ENCODE peak calls at places on chromosomes 1 and 21, in nine cellular contexts. X, Z, Y, H, Q, L, T, O and I are unnamed samples.

GRCh38 chr21:14916676-14917141 is 148.1 kb downstream of the NRIP1 start:
- DNase-seq in X (peak; percentile 12), Z (no peak), Y (no peak), H (no peak), Q (no peak), L (no peak), T (no peak), O (no peak), I (no peak)

GRCh38 chr1:110449661-110450651 is 993 bp upstream of the PROK1 start:
- DNase-seq in X (no peak), Z (no peak), Y (no peak), H (no peak), Q (no peak), L (no peak), T (no peak), O (no peak), I (no peak)

GRCh38 chr1:107477233-107477632 is 336.4 kb downstream of the NTNG1 start:
- DNase-seq in X (no peak), Z (no peak), Y (no peak), H (no peak), Q (no peak), L (no peak), T (no peak), O (no peak), I (no peak)

GRCh38 chr1:202067188-202067977 is 55.3 kb upstream of the GPR37L1 start:
- DNase-seq in X (no peak), Z (no peak), Y (no peak), H (no peak), Q (no peak), L (no peak), T (no peak), O (no peak), I (no peak)

GRCh38 chr1:80540605-80541004 is 1260.1 kb upstream of the ADGRL2 start:
- DNase-seq in X (peak; percentile 15), Z (no peak), Y (no peak), H (no peak), Q (no peak), L (no peak), T (no peak), O (no peak), I (no peak)

GRCh38 chr1:52738148-52738547 is 11.9 kb downstream of the ZYG11B start:
- DNase-seq in X (no peak), Z (no peak), Y (no peak), H (no peak), Q (no peak), L (no peak), T (no peak), O (no peak), I (no peak)

GRCh38 chr1:223136086-223136485 is 7.0 kb downstream of the TLR5 start:
- DNase-seq in X (no peak), Z (no peak), Y (peak; percentile 61), H (no peak), Q (no peak), L (no peak), T (no peak), O (no peak), I (no peak)

GRCh38 chr21:33817663-33818433 is 97.8 kb downstream of the ATP5PO start:
- DNase-seq in X (no peak), Z (no peak), Y (no peak), H (no peak), Q (no peak), L (no peak), T (no peak), O (no peak), I (no peak)

GRCh38 chr1:70038025-70038424 is 167.4 kb downstream of the LRRC40 start:
- DNase-seq in X (peak; percentile 41), Z (no peak), Y (no peak), H (no peak), Q (no peak), L (no peak), T (no peak), O (no peak), I (no peak)

GRCh38 chr1:4803335-4803734 is 148.9 kb downstream of the AJAP1 start:
- DNase-seq in X (no peak), Z (no peak), Y (no peak), H (no peak), Q (no peak), L (no peak), T (no peak), O (no peak), I (no peak)

GRCh38 chr1:121413817-121414216 is 229.0 kb downstream of the SRGAP2C start:
- DNase-seq in X (no peak), Z (no peak), Y (no peak), H (no peak), Q (no peak), L (no peak), T (no peak), O (no peak), I (no peak)

GRCh38 chr21:34775793-34776192 is 107.0 kb downstream of the CLIC6 start:
- DNase-seq in X (peak; percentile 32), Z (no peak), Y (no peak), H (no peak), Q (no peak), L (no peak), T (no peak), O (no peak), I (no peak)

GRCh38 chr1:14441302-14441741 is 157.2 kb upstream of the KAZN start:
- DNase-seq in X (peak; percentile 86), Z (no peak), Y (no peak), H (no peak), Q (no peak), L (peak; percentile 47), T (no peak), O (peak; percentile 85), I (no peak)

GRCh38 chr1:28835237-28835650 is 23.3 kb downstream of the OPRD1 start:
- DNase-seq in X (no peak), Z (no peak), Y (no peak), H (no peak), Q (peak; percentile 71), L (no peak), T (peak; percentile 88), O (no peak), I (no peak)

GRCh38 chr1:46450160-46450517 is 39.5 kb upstream of the DMBX1 start:
- DNase-seq in X (no peak), Z (no peak), Y (no peak), H (no peak), Q (no peak), L (no peak), T (no peak), O (no peak), I (no peak)

GRCh38 chr21:35852820-35853219 is 207.5 kb downstream of the SETD4 start:
- DNase-seq in X (no peak), Z (no peak), Y (no peak), H (no peak), Q (no peak), L (no peak), T (no peak), O (no peak), I (no peak)

GRCh38 chr1:175708787-175709186 is 34.6 kb downstream of the TNR start:
- DNase-seq in X (no peak), Z (no peak), Y (no peak), H (no peak), Q (peak; percentile 45), L (no peak), T (no peak), O (no peak), I (no peak)

GRCh38 chr1:28718601-28719331 is 18.0 kb upstream of the YTHDF2 start:
- DNase-seq in X (peak; percentile 74), Z (no peak), Y (no peak), H (no peak), Q (no peak), L (peak; percentile 42), T (no peak), O (peak; percentile 6), I (no peak)

GRCh38 chr1:77228836-77229235 is 9.6 kb upstream of the PIGK start:
- DNase-seq in X (no peak), Z (no peak), Y (no peak), H (no peak), Q (no peak), L (no peak), T (no peak), O (no peak), I (no peak)

GRCh38 chr1:43370564-43370963 is 2.8 kb upstream of the ELOVL1 start:
- DNase-seq in X (no peak), Z (no peak), Y (no peak), H (no peak), Q (no peak), L (no peak), T (no peak), O (no peak), I (no peak)

GRCh38 chr1:200850554-200850953 is 22.2 kb upstream of the GPR25 start:
- DNase-seq in X (no peak), Z (no peak), Y (no peak), H (no peak), Q (no peak), L (no peak), T (no peak), O (no peak), I (no peak)

GRCh38 chr1:223041481-223041880 is 101.6 kb downstream of the TLR5 start:
- DNase-seq in X (peak; percentile 30), Z (no peak), Y (no peak), H (no peak), Q (no peak), L (no peak), T (no peak), O (no peak), I (no peak)

GRCh38 chr21:43815107-43815742 is 25.8 kb downstream of the RRP1 start:
- DNase-seq in X (no peak), Z (no peak), Y (no peak), H (no peak), Q (no peak), L (no peak), T (no peak), O (no peak), I (no peak)

GRCh38 chr1:58898739-58899580 is 115.1 kb upstream of the JUN start:
- DNase-seq in X (no peak), Z (no peak), Y (no peak), H (no peak), Q (no peak), L (no peak), T (no peak), O (no peak), I (no peak)

GRCh38 chr1:208975456-208975855 is 608.1 kb upstream of the CAMK1G start:
- DNase-seq in X (no peak), Z (no peak), Y (no peak), H (no peak), Q (no peak), L (no peak), T (no peak), O (no peak), I (no peak)

GRCh38 chr1:29991025-29991424 is 732.4 kb downstream of the MATN1 start:
- DNase-seq in X (no peak), Z (no peak), Y (no peak), H (no peak), Q (no peak), L (no peak), T (no peak), O (no peak), I (no peak)

GRCh38 chr1:17358557-17358956 is 13.4 kb upstream of the PADI6 start:
- DNase-seq in X (no peak), Z (no peak), Y (no peak), H (no peak), Q (no peak), L (no peak), T (no peak), O (no peak), I (no peak)

GRCh38 chr21:39073063-39073462 is 110.2 kb downstream of the PSMG1 start:
- DNase-seq in X (no peak), Z (no peak), Y (no peak), H (no peak), Q (no peak), L (no peak), T (no peak), O (no peak), I (no peak)

GRCh38 chr1:154899041-154899440 is 29.0 kb upstream of the KCNN3 start:
- DNase-seq in X (no peak), Z (no peak), Y (no peak), H (no peak), Q (no peak), L (no peak), T (no peak), O (no peak), I (no peak)

GRCh38 chr1:153978274-153978909 is 918 bp upstream of the JTB start:
- DNase-seq in X (peak; percentile 47), Z (no peak), Y (no peak), H (no peak), Q (no peak), L (no peak), T (no peak), O (no peak), I (no peak)

GRCh38 chr1:51922040-51922439 is 43.5 kb upstream of the NRDC start:
- DNase-seq in X (no peak), Z (no peak), Y (no peak), H (no peak), Q (no peak), L (no peak), T (no peak), O (no peak), I (no peak)